ENCODE peak calls at places on chromosome 13, in five cellular contexts. V is BE2C; C is NCI-H446; S is stimulated activated CD8-positive, alpha-beta memory T cell treated with anti-CD3 and anti-CD28 coated beads, Interleukin-2, amount 100 ng/mL, for 1 hour; J is HS-5. T is an unnamed sample.

GRCh38 chr13:109140777-109141354 is 511.5 kb downstream of the MYO16 start:
- DNase-seq in C (no peak), J (no peak), S (no peak), V (peak), T (no peak)

GRCh38 chr13:49220035-49220855 is at the start of gene MLNR:
- DNase-seq in V (peak), C (no peak), J (no peak), S (no peak), T (no peak)

GRCh38 chr13:109481046-109481445 is 305.3 kb downstream of the IRS2 start:
- DNase-seq in V (no peak), C (no peak), J (no peak), S (no peak), T (no peak)

GRCh38 chr13:113327391-113327765 is 30.3 kb downstream of the LAMP1 start:
- DNase-seq in C (no peak), J (no peak), V (no peak), S (no peak), T (no peak)

GRCh38 chr13:108083056-108083455 is 132.3 kb downstream of the LIG4 start:
- DNase-seq in C (no peak), S (no peak), J (no peak), V (no peak), T (no peak)

GRCh38 chr13:84605927-84606326 is 723.7 kb upstream of the SLITRK1 start:
- DNase-seq in C (no peak), J (no peak), S (no peak), V (no peak), T (no peak)

GRCh38 chr13:100392709-100393630 is 195.6 kb downstream of the GGACT start:
- DNase-seq in J (peak), C (no peak), S (peak), V (peak), T (peak)

GRCh38 chr13:30526612-30527217 is 61.0 kb upstream of the HMGB1 start:
- DNase-seq in V (peak), J (no peak), C (no peak), S (no peak), T (no peak)

GRCh38 chr13:36059366-36059765 is 71.8 kb downstream of the DCLK1 start:
- DNase-seq in C (no peak), J (no peak), V (peak), S (no peak), T (no peak)

GRCh38 chr13:33953203-33953602 is 135.3 kb downstream of the RFC3 start:
- DNase-seq in S (no peak), J (no peak), V (no peak), C (no peak), T (no peak)

GRCh38 chr13:57634829-57635165 is 3.3 kb downstream of the PCDH17 start:
- DNase-seq in C (no peak), S (no peak), J (no peak), V (peak), T (no peak)

GRCh38 chr13:37106642-37107041 is 1.2 kb upstream of the CSNK1A1L start:
- DNase-seq in C (no peak), S (no peak), J (no peak), V (no peak), T (no peak)

GRCh38 chr13:32225494-32225931 is 89.7 kb downstream of the ZAR1L start:
- DNase-seq in C (no peak), V (no peak), J (no peak), S (no peak), T (no peak)

GRCh38 chr13:110334256-110334655 is 27.2 kb downstream of the COL4A2 start:
- DNase-seq in S (no peak), C (no peak), J (no peak), V (no peak), T (no peak)

GRCh38 chr13:51477653-51478324 is 25.0 kb upstream of the INTS6 start:
- DNase-seq in C (no peak), V (no peak), J (no peak), S (no peak), T (no peak)

GRCh38 chr13:48504606-48505369 is 28.1 kb downstream of the RCBTB2 start:
- DNase-seq in J (no peak), V (no peak), C (no peak), S (no peak), T (no peak)

GRCh38 chr13:80386592-80386991 is 45.7 kb upstream of the SPRY2 start:
- DNase-seq in S (no peak), J (no peak), V (no peak), C (no peak), T (no peak)

GRCh38 chr13:37127706-37128241 is 22.3 kb upstream of the CSNK1A1L start:
- DNase-seq in J (no peak), S (no peak), C (peak), V (no peak), T (no peak)

GRCh38 chr13:57632276-57633140 is 964 bp downstream of the PCDH17 start:
- DNase-seq in V (peak), J (no peak), C (no peak), S (no peak), T (no peak)

GRCh38 chr13:22563272-22563671 is 617.5 kb upstream of the SGCG start:
- DNase-seq in S (no peak), J (no peak), C (no peak), V (no peak), T (no peak)

GRCh38 chr13:36157475-36157874 is 26.3 kb upstream of the DCLK1 start:
- DNase-seq in V (no peak), C (no peak), J (no peak), S (no peak), T (no peak)

GRCh38 chr13:62512194-62513141 is 1096.8 kb upstream of the PCDH20 start:
- DNase-seq in C (no peak), J (no peak), S (no peak), V (peak), T (peak)

GRCh38 chr13:26053418-26053980 is 1.7 kb upstream of the SHISA2 start:
- DNase-seq in V (no peak), S (no peak), C (no peak), J (no peak), T (no peak)

GRCh38 chr13:100515410-100515800 is 73.2 kb downstream of the GGACT start:
- DNase-seq in S (no peak), C (no peak), J (no peak), V (no peak), T (no peak)

GRCh38 chr13:29125145-29125933 is 305.2 kb downstream of the MTUS2 start:
- DNase-seq in S (no peak), C (no peak), J (no peak), V (no peak), T (no peak)

GRCh38 chr13:94433055-94433947 is 46.2 kb downstream of the DCT start:
- DNase-seq in J (no peak), V (no peak), C (no peak), S (no peak), T (no peak)

GRCh38 chr13:111866731-111867245 is 200.2 kb upstream of the SOX1 start:
- DNase-seq in V (no peak), S (no peak), C (no peak), J (no peak), T (no peak)

GRCh38 chr13:36432106-36432544 is at the start of gene CCNA1:
- DNase-seq in S (no peak), C (no peak), J (no peak), V (peak), T (no peak)

GRCh38 chr13:93603043-93603442 is 376.4 kb downstream of the GPC6 start:
- DNase-seq in V (no peak), C (no peak), S (no peak), J (peak), T (no peak)

GRCh38 chr13:44331912-44332840 is 41.4 kb upstream of the SERP2 start:
- DNase-seq in J (no peak), V (peak), C (peak), S (no peak), T (no peak)

GRCh38 chr13:98751397-98752110 is 918 bp downstream of the SLC15A1 start:
- DNase-seq in J (no peak), V (no peak), C (no peak), S (no peak), T (peak)

GRCh38 chr13:51271528-51272070 is 49.4 kb downstream of the FAM124A start:
- DNase-seq in J (no peak), C (no peak), V (no peak), S (no peak), T (no peak)

GRCh38 chr13:71213252-71213821 is 653.7 kb downstream of the DACH1 start:
- DNase-seq in V (no peak), S (no peak), C (no peak), J (no peak), T (no peak)

GRCh38 chr13:42894765-42895181 is 97.3 kb downstream of the EPSTI1 start:
- DNase-seq in J (no peak), V (no peak), S (no peak), C (peak), T (no peak)

GRCh38 chr13:31310781-31311180 is 111.0 kb downstream of the B3GLCT start:
- DNase-seq in S (no peak), V (no peak), J (no peak), C (peak), T (no peak)

GRCh38 chr13:98322091-98322718 is 145.1 kb upstream of the RNF113B start:
- DNase-seq in S (no peak), C (no peak), V (no peak), J (no peak), T (no peak)

GRCh38 chr13:54676526-54677113 is 1648.0 kb downstream of the OLFM4 start:
- DNase-seq in S (no peak), V (no peak), C (no peak), J (no peak), T (no peak)

T was measured in HT-29.